ENCODE peak calls at places on chromosomes 4 and X, in four cellular contexts. One of them, this sample, is unnamed.

GRCh38 chr4:37795796-37796195 is 30.7 kb upstream of the PGM2 start:
- DNase-seq in endothelial cell: no peak
- DNase-seq in Right ventricle myocardium inferior: no peak
- DNase-seq in left lung: no peak
- DNase-seq in this sample: no peak

GRCh38 chr4:48931459-48931858 is 24.9 kb upstream of the OCIAD2 start:
- DNase-seq in endothelial cell: no peak
- DNase-seq in Right ventricle myocardium inferior: no peak
- DNase-seq in left lung: no peak
- DNase-seq in this sample: no peak

GRCh38 chrX:15500497-15500966 is at the start of gene BMX:
- DNase-seq in endothelial cell: no peak
- DNase-seq in Right ventricle myocardium inferior: peak; percentile 78
- DNase-seq in left lung: no peak
- DNase-seq in this sample: peak; percentile 35

GRCh38 chr4:124514588-124514987 is 197.9 kb downstream of the ANKRD50 start:
- DNase-seq in endothelial cell: no peak
- DNase-seq in Right ventricle myocardium inferior: no peak
- DNase-seq in left lung: no peak
- DNase-seq in this sample: no peak

GRCh38 chrX:134484039-134484438 is 24.1 kb downstream of the HPRT1 start:
- DNase-seq in endothelial cell: no peak
- DNase-seq in Right ventricle myocardium inferior: no peak
- DNase-seq in left lung: no peak
- DNase-seq in this sample: no peak

GRCh38 chrX:48937065-48937907 is 18.5 kb upstream of the PIM2 start:
- DNase-seq in endothelial cell: no peak
- DNase-seq in Right ventricle myocardium inferior: peak; percentile 80
- DNase-seq in left lung: peak; percentile 81
- DNase-seq in this sample: peak; percentile 52

GRCh38 chrX:130024127-130024526 is 41.7 kb downstream of the BCORL1 start:
- DNase-seq in endothelial cell: peak; percentile 53
- DNase-seq in Right ventricle myocardium inferior: peak; percentile 85
- DNase-seq in left lung: peak; percentile 84
- DNase-seq in this sample: peak; percentile 81

GRCh38 chr4:101981756-101982155 is 191.2 kb downstream of the BANK1 start:
- DNase-seq in endothelial cell: no peak
- DNase-seq in Right ventricle myocardium inferior: no peak
- DNase-seq in left lung: no peak
- DNase-seq in this sample: no peak

GRCh38 chr4:109301691-109302365 is 630 bp downstream of the COL25A1 start:
- DNase-seq in endothelial cell: peak; percentile 14
- DNase-seq in Right ventricle myocardium inferior: no peak
- DNase-seq in left lung: no peak
- DNase-seq in this sample: no peak

GRCh38 chr4:7929530-7929951 is 10.1 kb downstream of the AFAP1 start:
- DNase-seq in endothelial cell: no peak
- DNase-seq in Right ventricle myocardium inferior: no peak
- DNase-seq in left lung: peak; percentile 61
- DNase-seq in this sample: no peak

GRCh38 chr4:83370640-83370906 is 35.9 kb upstream of the HPSE start:
- DNase-seq in endothelial cell: no peak
- DNase-seq in Right ventricle myocardium inferior: no peak
- DNase-seq in left lung: no peak
- DNase-seq in this sample: no peak

GRCh38 chrX:147069926-147070325 is 255.4 kb upstream of the CXorf51A start:
- DNase-seq in endothelial cell: no peak
- DNase-seq in Right ventricle myocardium inferior: no peak
- DNase-seq in left lung: no peak
- DNase-seq in this sample: no peak

GRCh38 chr4:148023782-148024181 is 291.9 kb downstream of the ARHGAP10 start:
- DNase-seq in endothelial cell: no peak
- DNase-seq in Right ventricle myocardium inferior: no peak
- DNase-seq in left lung: no peak
- DNase-seq in this sample: no peak

GRCh38 chr4:125084608-125085007 is 230.1 kb upstream of the FAT4 start:
- DNase-seq in endothelial cell: no peak
- DNase-seq in Right ventricle myocardium inferior: no peak
- DNase-seq in left lung: no peak
- DNase-seq in this sample: no peak

This sample was measured in left ventricle myocardium superior.